ENCODE peak calls at places on chromosomes 12 and 14, in ten cellular contexts. A, H, D, X, R, T, N, F, Q and E are unnamed samples.

GRCh38 chr12:95998611-95999300 is 2.6 kb upstream of the HAL start:
- DNase-seq in A (peak; percentile 54), H (peak; percentile 63), D (no peak), X (peak; percentile 49), R (no peak), T (peak; percentile 46), N (peak; percentile 25), F (peak; percentile 83), Q (no peak), E (peak; percentile 60)

GRCh38 chr12:115846516-115846915 is 431.0 kb downstream of the MED13L start:
- DNase-seq in A (no peak), H (no peak), D (no peak), X (no peak), R (no peak), T (no peak), N (no peak), F (no peak), Q (no peak), E (no peak)

GRCh38 chr12:29148958-29149690 is at the start of gene FAR2:
- DNase-seq in A (peak; percentile 56), H (peak; percentile 43), D (peak; percentile 54), X (no peak), R (peak; percentile 35), T (peak; percentile 43), N (peak; percentile 70), F (peak; percentile 28), Q (no peak), E (peak; percentile 51)

GRCh38 chr12:130320553-130320952 is 17.1 kb upstream of the PIWIL1 start:
- DNase-seq in A (no peak), H (no peak), D (no peak), X (no peak), R (no peak), T (no peak), N (no peak), F (no peak), Q (no peak), E (no peak)

GRCh38 chr12:48061943-48062719 is 43.7 kb downstream of the SENP1 start:
- DNase-seq in A (no peak), H (no peak), D (no peak), X (no peak), R (no peak), T (no peak), N (no peak), F (no peak), Q (no peak), E (no peak)

GRCh38 chr12:49623142-49623899 is at the start of gene PRPF40B:
- DNase-seq in A (peak; percentile 98), H (peak; percentile 80), D (peak; percentile 88), X (peak; percentile 82), R (peak; percentile 82), T (peak; percentile 87), N (peak; percentile 96), F (peak; percentile 66), Q (peak; percentile 45), E (peak; percentile 93)

GRCh38 chr12:18332173-18332572 is 70.9 kb downstream of the PIK3C2G start:
- DNase-seq in A (no peak), H (no peak), D (no peak), X (no peak), R (no peak), T (no peak), N (no peak), F (no peak), Q (no peak), E (no peak)

GRCh38 chr14:72786377-72787350 is 107.2 kb downstream of the DPF3 start:
- DNase-seq in A (no peak), H (no peak), D (no peak), X (no peak), R (no peak), T (no peak), N (no peak), F (no peak), Q (no peak), E (no peak)

GRCh38 chr12:46830731-46831334 is 5.0 kb upstream of the SLC38A4 start:
- DNase-seq in A (no peak), H (no peak), D (no peak), X (no peak), R (peak; percentile 2), T (no peak), N (peak; percentile 12), F (no peak), Q (no peak), E (no peak)

GRCh38 chr14:94113490-94113889 is 3.0 kb downstream of the IFI27 start:
- DNase-seq in A (no peak), H (peak; percentile 50), D (no peak), X (no peak), R (no peak), T (no peak), N (no peak), F (no peak), Q (no peak), E (no peak)

GRCh38 chr12:128531153-128531552 is 264.2 kb downstream of the TMEM132C start:
- DNase-seq in A (no peak), H (no peak), D (no peak), X (no peak), R (no peak), T (no peak), N (no peak), F (no peak), Q (no peak), E (no peak)

GRCh38 chr12:89372584-89373370 is 20.5 kb upstream of the DUSP6 start:
- DNase-seq in A (no peak), H (no peak), D (no peak), X (no peak), R (no peak), T (no peak), N (no peak), F (no peak), Q (no peak), E (no peak)

GRCh38 chr14:52950410-52950897 is 396 bp downstream of the FERMT2 start:
- DNase-seq in A (no peak), H (peak; percentile 45), D (peak; percentile 56), X (no peak), R (peak; percentile 55), T (no peak), N (peak; percentile 58), F (no peak), Q (no peak), E (peak; percentile 34)

GRCh38 chr14:75738192-75738591 is 77.1 kb downstream of the TTLL5 start:
- DNase-seq in A (no peak), H (peak; percentile 53), D (no peak), X (no peak), R (no peak), T (no peak), N (no peak), F (no peak), Q (no peak), E (no peak)

GRCh38 chr14:102278631-102278935 is 26.4 kb downstream of the MOK start:
- DNase-seq in A (no peak), H (no peak), D (no peak), X (no peak), R (no peak), T (no peak), N (no peak), F (no peak), Q (no peak), E (no peak)

GRCh38 chr14:91885837-91886236 is 18.5 kb upstream of the TC2N start:
- DNase-seq in A (no peak), H (no peak), D (no peak), X (no peak), R (no peak), T (no peak), N (no peak), F (no peak), Q (no peak), E (no peak)

GRCh38 chr14:92473261-92473946 is 40.2 kb upstream of the RIN3 start:
- DNase-seq in A (peak; percentile 73), H (peak; percentile 87), D (no peak), X (no peak), R (no peak), T (no peak), N (no peak), F (peak; percentile 6), Q (no peak), E (no peak)

GRCh38 chr12:92295523-92295922 is 149.9 kb upstream of the BTG1 start:
- DNase-seq in A (peak; percentile 61), H (peak; percentile 46), D (no peak), X (no peak), R (no peak), T (no peak), N (no peak), F (no peak), Q (no peak), E (no peak)

GRCh38 chr14:103581954-103582703 is 19.4 kb downstream of the COA8 start:
- DNase-seq in A (no peak), H (no peak), D (no peak), X (no peak), R (no peak), T (no peak), N (no peak), F (no peak), Q (no peak), E (no peak)

GRCh38 chr14:100989924-100990323 is 86.4 kb upstream of the RTL1 start:
- DNase-seq in A (no peak), H (peak; percentile 61), D (no peak), X (no peak), R (no peak), T (no peak), N (no peak), F (no peak), Q (no peak), E (no peak)

GRCh38 chr14:71702799-71703198 is 229.4 kb upstream of the RGS6 start:
- DNase-seq in A (no peak), H (no peak), D (no peak), X (no peak), R (no peak), T (no peak), N (no peak), F (no peak), Q (no peak), E (no peak)

GRCh38 chr12:121748218-121748570 is 35.6 kb downstream of the TMEM120B start:
- DNase-seq in A (no peak), H (no peak), D (no peak), X (no peak), R (no peak), T (no peak), N (no peak), F (no peak), Q (no peak), E (no peak)

GRCh38 chr12:60201891-60202290 is 606.1 kb downstream of the SLC16A7 start:
- DNase-seq in A (no peak), H (peak; percentile 77), D (no peak), X (no peak), R (no peak), T (no peak), N (no peak), F (no peak), Q (no peak), E (no peak)

GRCh38 chr14:32813401-32813800 is 125.3 kb upstream of the NPAS3 start:
- DNase-seq in A (no peak), H (peak; percentile 9), D (no peak), X (no peak), R (no peak), T (no peak), N (no peak), F (no peak), Q (no peak), E (no peak)

GRCh38 chr14:59582161-59582560 is 5.5 kb upstream of the CCDC175 start:
- DNase-seq in A (no peak), H (no peak), D (no peak), X (no peak), R (no peak), T (no peak), N (no peak), F (no peak), Q (no peak), E (no peak)

GRCh38 chr14:38868415-38869290 is 234.4 kb downstream of the SEC23A start:
- DNase-seq in A (no peak), H (no peak), D (no peak), X (no peak), R (no peak), T (no peak), N (no peak), F (no peak), Q (no peak), E (no peak)

GRCh38 chr14:96409701-96410100 is 17.8 kb downstream of the AK7 start:
- DNase-seq in A (no peak), H (no peak), D (no peak), X (no peak), R (no peak), T (no peak), N (no peak), F (no peak), Q (no peak), E (no peak)

GRCh38 chr12:98332626-98333025 is 182.8 kb upstream of the TMPO start:
- DNase-seq in A (no peak), H (no peak), D (no peak), X (no peak), R (no peak), T (no peak), N (no peak), F (peak; percentile 51), Q (no peak), E (no peak)